ENCODE peak calls at places on chromosome 10, in seven cellular contexts. T is pancreas, Q is GM10248, K is H54, J is kidney tubule cell, R is WTC11, V is endothelial cell. N is an unnamed sample.

GRCh38 chr10:43225787-43226153 is 41.1 kb downstream of the RASGEF1A start:
- DNase-seq in K (no peak), J (no peak), V (peak), T (no peak), Q (no peak), R (peak), N (no peak)

GRCh38 chr10:71833451-71834342 is 17.4 kb downstream of the PSAP start:
- DNase-seq in V (no peak), T (no peak), J (no peak), Q (no peak), R (no peak), K (no peak), N (no peak)

GRCh38 chr10:114057845-114058244 is 14.2 kb downstream of the ADRB1 start:
- DNase-seq in V (no peak), R (no peak), J (no peak), Q (no peak), K (no peak), T (no peak), N (no peak)

GRCh38 chr10:103542764-103543616 is 49.5 kb downstream of the NEURL1 start:
- DNase-seq in T (no peak), Q (peak), V (no peak), R (peak), J (peak), K (peak), N (peak)

GRCh38 chr10:94042814-94043175 is 49.1 kb downstream of the PLCE1 start:
- DNase-seq in R (no peak), K (no peak), T (no peak), Q (no peak), J (no peak), V (no peak), N (no peak)

GRCh38 chr10:113126506-113127192 is 176.6 kb downstream of the TCF7L2 start:
- DNase-seq in T (peak), K (peak), V (peak), Q (peak), R (peak), J (peak), N (no peak)

GRCh38 chr10:103888113-103888841 is 29.7 kb downstream of the STN1 start:
- DNase-seq in R (no peak), K (peak), J (peak), Q (peak), V (no peak), T (peak), N (no peak)

GRCh38 chr10:62972103-62972502 is 155.9 kb upstream of the EGR2 start:
- DNase-seq in Q (no peak), R (no peak), T (no peak), J (no peak), V (no peak), K (no peak), N (no peak)

GRCh38 chr10:101032637-101033201 is 1.7 kb downstream of the SFXN3 start:
- DNase-seq in K (peak), T (no peak), V (peak), J (peak), R (no peak), Q (no peak), N (no peak)

GRCh38 chr10:131657318-131657984 is 243.4 kb upstream of the PPP2R2D start:
- DNase-seq in Q (no peak), V (no peak), K (no peak), T (no peak), R (no peak), J (no peak), N (no peak)

GRCh38 chr10:15784237-15784636 is 64.5 kb upstream of the ITGA8 start:
- DNase-seq in R (no peak), T (no peak), K (no peak), Q (no peak), V (no peak), J (no peak), N (no peak)

GRCh38 chr10:119378737-119379067 is 163.8 kb downstream of the RGS10 start:
- DNase-seq in V (no peak), J (no peak), R (no peak), T (no peak), Q (no peak), K (no peak), N (no peak)

GRCh38 chr10:110530131-110530831 is 32.6 kb downstream of the DUSP5 start:
- DNase-seq in Q (no peak), R (peak), T (peak), V (peak), K (peak), J (peak), N (no peak)

GRCh38 chr10:46526682-46527038 is 29.8 kb downstream of the GPRIN2 start:
- DNase-seq in Q (no peak), R (peak), K (no peak), V (no peak), T (no peak), J (peak), N (no peak)

GRCh38 chr10:63940277-63940972 is 419.2 kb downstream of the REEP3 start:
- DNase-seq in Q (no peak), R (no peak), K (no peak), T (no peak), V (no peak), J (no peak), N (no peak)

GRCh38 chr10:2984682-2985081 is 82.7 kb upstream of the PFKP start:
- DNase-seq in K (no peak), R (no peak), V (no peak), J (no peak), T (no peak), Q (peak), N (no peak)

GRCh38 chr10:80200687-80201086 is 4.7 kb downstream of the ANXA11 start:
- DNase-seq in J (no peak), T (no peak), Q (no peak), V (no peak), R (no peak), K (no peak), N (no peak)

GRCh38 chr10:47243791-47244190 is 56.2 kb upstream of the GDF10 start:
- DNase-seq in V (no peak), R (no peak), T (no peak), Q (no peak), K (no peak), J (no peak), N (no peak)

GRCh38 chr10:77004917-77005564 is 632.6 kb downstream of the KCNMA1 start:
- DNase-seq in Q (peak), R (no peak), V (peak), T (no peak), J (peak), K (peak), N (no peak)

GRCh38 chr10:59175538-59176240 is 754 bp upstream of the PHYHIPL start:
- DNase-seq in T (no peak), R (no peak), J (peak), V (peak), Q (peak), K (no peak), N (no peak)

GRCh38 chr10:6269953-6270867 is 67.5 kb downstream of the PFKFB3 start:
- DNase-seq in J (peak), R (no peak), K (no peak), Q (peak), V (no peak), T (no peak), N (peak)

GRCh38 chr10:50398383-50398782 is 147.1 kb upstream of the ASAH2 start:
- DNase-seq in R (no peak), V (no peak), T (no peak), Q (no peak), J (no peak), K (no peak), N (no peak)

GRCh38 chr10:70920519-70920918 is 32.2 kb upstream of the PCBD1 start:
- DNase-seq in R (no peak), T (peak), K (no peak), J (peak), V (no peak), Q (no peak), N (no peak)

GRCh38 chr10:103433858-103434257 is 18.3 kb downstream of the CALHM2 start:
- DNase-seq in J (no peak), V (no peak), T (no peak), R (no peak), K (no peak), Q (no peak), N (no peak)

GRCh38 chr10:119700321-119700954 is 25.4 kb upstream of the INPP5F start:
- DNase-seq in R (no peak), Q (peak), J (no peak), T (no peak), K (no peak), V (no peak), N (no peak)

GRCh38 chr10:79089579-79090110 is 20.9 kb downstream of the ZMIZ1 start:
- DNase-seq in J (no peak), Q (no peak), R (no peak), V (no peak), T (no peak), K (no peak), N (no peak)

GRCh38 chr10:110531687-110532086 is 34.0 kb downstream of the DUSP5 start:
- DNase-seq in Q (no peak), T (no peak), K (no peak), R (no peak), V (no peak), J (no peak), N (no peak)

GRCh38 chr10:22086730-22087364 is 83.3 kb upstream of the DNAJC1 start:
- DNase-seq in K (peak), R (peak), J (peak), V (no peak), T (peak), Q (no peak), N (no peak)

GRCh38 chr10:48523820-48524758 is 80.8 kb downstream of the ARHGAP22 start:
- DNase-seq in K (peak), R (peak), J (peak), V (peak), Q (peak), T (no peak), N (no peak)

GRCh38 chr10:62068464-62068863 is 167.0 kb downstream of the ARID5B start:
- DNase-seq in Q (no peak), V (no peak), K (no peak), T (no peak), J (no peak), R (no peak), N (no peak)

GRCh38 chr10:69278446-69278963 is at the start of gene HK1:
- DNase-seq in T (peak), V (no peak), K (no peak), Q (no peak), R (no peak), J (no peak), N (no peak)

GRCh38 chr10:68330852-68331454 is 911 bp upstream of the HNRNPH3 start:
- DNase-seq in K (no peak), J (peak), R (no peak), T (peak), V (peak), Q (no peak), N (no peak)

GRCh38 chr10:122113161-122113944 is 124.4 kb downstream of the TACC2 start:
- DNase-seq in K (peak), J (peak), T (peak), V (peak), R (peak), Q (peak), N (no peak)

GRCh38 chr10:12631787-12632562 is 282.6 kb downstream of the CAMK1D start:
- DNase-seq in T (peak), J (no peak), K (no peak), Q (no peak), V (no peak), R (no peak), N (no peak)

GRCh38 chr10:12396567-12396966 is 47.2 kb downstream of the CAMK1D start:
- DNase-seq in R (no peak), K (no peak), T (peak), V (no peak), J (no peak), Q (no peak), N (no peak)

GRCh38 chr10:3785849-3786290 is 861 bp upstream of the KLF6 start:
- DNase-seq in J (peak), V (peak), K (no peak), Q (peak), R (peak), T (no peak), N (no peak)

GRCh38 chr10:74822583-74823089 is 3.8 kb upstream of the KAT6B start:
- DNase-seq in R (no peak), Q (no peak), K (no peak), J (no peak), V (no peak), T (no peak), N (no peak)

GRCh38 chr10:59336632-59337031 is 25.7 kb downstream of the FAM13C start:
- DNase-seq in V (no peak), T (no peak), Q (no peak), R (no peak), J (peak), K (no peak), N (no peak)

GRCh38 chr10:98055875-98056516 is 25.6 kb upstream of the CRTAC1 start:
- DNase-seq in K (no peak), T (no peak), V (peak), J (peak), Q (no peak), R (peak), N (no peak)

N was measured in GM12878.